ENCODE peak calls at places on chromosomes 3 and 15, in seven cellular contexts. A is G401; E is GM19239; W is stimulated activated CD8-positive, alpha-beta memory T cell treated with anti-CD3 and anti-CD28 coated beads, Interleukin-2, amount 100 ng/mL, for 1 hour; V is kidney tubule cell; Y is psoas muscle; B is AG04450. Q is an unnamed sample.

GRCh38 chr15:39028069-39028468 is 463.5 kb upstream of the RASGRP1 start:
- DNase-seq in Y (peak), V (peak), B (no peak), W (no peak), E (no peak), A (peak), Q (no peak)

GRCh38 chr15:73370151-73370550 is 1.4 kb upstream of the HCN4 start:
- DNase-seq in E (no peak), V (no peak), Y (no peak), B (no peak), W (no peak), A (no peak), Q (no peak)

GRCh38 chr3:123002749-123003497 is 24.6 kb downstream of the SEMA5B start:
- DNase-seq in W (no peak), V (no peak), E (no peak), Y (no peak), B (no peak), A (no peak), Q (no peak)

GRCh38 chr15:64089553-64090280 is 3.9 kb downstream of the CIAO2A start:
- DNase-seq in B (no peak), Y (no peak), W (no peak), V (no peak), A (no peak), E (peak), Q (no peak)

GRCh38 chr3:42804831-42805821 is 836 bp upstream of the HIGD1A start:
- DNase-seq in W (no peak), E (no peak), Y (peak), V (peak), B (no peak), A (peak), Q (no peak)

GRCh38 chr3:126361211-126361610 is 4.0 kb upstream of the KLF15 start:
- DNase-seq in W (no peak), A (no peak), B (no peak), V (no peak), Y (peak), E (no peak), Q (no peak)

GRCh38 chr15:84023636-84024035 is 211.9 kb upstream of the GOLGA6L4 start:
- DNase-seq in Y (no peak), W (no peak), A (peak), E (no peak), B (peak), V (peak), Q (no peak)

GRCh38 chr15:70072479-70072878 is 25.2 kb downstream of the TLE3 start:
- DNase-seq in V (no peak), W (no peak), Y (no peak), E (no peak), A (no peak), B (no peak), Q (no peak)

GRCh38 chr15:88605507-88606436 is 15.4 kb upstream of the AEN start:
- DNase-seq in B (no peak), A (peak), Y (no peak), V (peak), W (peak), E (no peak), Q (no peak)

GRCh38 chr15:66821307-66821706 is 119.3 kb downstream of the SMAD6 start:
- DNase-seq in A (no peak), W (no peak), V (no peak), Y (no peak), B (no peak), E (no peak), Q (no peak)

GRCh38 chr3:113140876-113141275 is 70.5 kb upstream of the BOC start:
- DNase-seq in A (no peak), Y (no peak), E (no peak), V (peak), W (no peak), B (no peak), Q (no peak)

GRCh38 chr15:74788042-74788715 is 6.3 kb downstream of the CSK start:
- DNase-seq in E (no peak), V (no peak), W (no peak), A (no peak), Y (no peak), B (no peak), Q (no peak)

GRCh38 chr15:84909029-84909428 is 24.6 kb downstream of the SLC28A1 start:
- DNase-seq in Y (no peak), E (no peak), W (no peak), V (no peak), A (no peak), B (no peak), Q (no peak)

GRCh38 chr3:53146319-53146868 is 14.6 kb upstream of the PRKCD start:
- DNase-seq in V (no peak), Y (no peak), E (no peak), A (no peak), W (no peak), B (no peak), Q (no peak)

GRCh38 chr3:138835177-138835757 is 539 bp upstream of the PIK3CB start:
- DNase-seq in V (no peak), A (no peak), W (no peak), E (no peak), B (no peak), Y (no peak), Q (no peak)

GRCh38 chr3:182629521-182629920 is 163.8 kb upstream of the ATP11B start:
- DNase-seq in W (no peak), E (no peak), A (no peak), B (no peak), V (no peak), Y (no peak), Q (no peak)

GRCh38 chr15:35195031-35195430 is 109.9 kb upstream of the NANOGP8 start:
- DNase-seq in W (no peak), B (no peak), V (no peak), A (no peak), Y (no peak), E (no peak), Q (no peak)

GRCh38 chr3:48034000-48034516 is 17.8 kb upstream of the MAP4 start:
- DNase-seq in A (peak), V (peak), B (no peak), W (no peak), Y (no peak), E (no peak), Q (no peak)

GRCh38 chr15:81895723-81896122 is 150.1 kb downstream of the MEX3B start:
- DNase-seq in W (no peak), Y (no peak), B (no peak), V (no peak), E (no peak), A (no peak), Q (no peak)

GRCh38 chr3:134446800-134447199 is 39.0 kb downstream of the ANAPC13 start:
- DNase-seq in E (no peak), V (no peak), B (no peak), A (no peak), Y (no peak), W (no peak), Q (no peak)

GRCh38 chr15:64478863-64479262 is 18.5 kb downstream of the ZNF609 start:
- DNase-seq in W (no peak), V (no peak), A (no peak), Y (no peak), E (no peak), B (peak), Q (no peak)

GRCh38 chr3:188631291-188632010 is 477.5 kb downstream of the LPP start:
- DNase-seq in W (no peak), V (peak), Y (no peak), E (no peak), A (no peak), B (peak), Q (no peak)

GRCh38 chr15:89743011-89743410 is 8.0 kb downstream of the MESP1 start:
- DNase-seq in E (no peak), Y (no peak), A (no peak), B (no peak), V (no peak), W (no peak), Q (no peak)

GRCh38 chr3:87771338-87772059 is 287.3 kb downstream of the CGGBP1 start:
- DNase-seq in A (peak), Y (peak), E (peak), V (peak), W (no peak), B (no peak), Q (no peak)

GRCh38 chr3:85342915-85343314 is 384.1 kb downstream of the CADM2 start:
- DNase-seq in E (no peak), V (peak), A (no peak), Y (no peak), W (no peak), B (no peak), Q (no peak)

GRCh38 chr3:158974905-158975304 is 173.1 kb downstream of the MFSD1 start:
- DNase-seq in W (no peak), B (no peak), A (no peak), E (no peak), V (no peak), Y (no peak), Q (no peak)

GRCh38 chr15:68055224-68055705 is 1.1 kb downstream of the PIAS1 start:
- DNase-seq in V (peak), W (peak), E (peak), Y (no peak), A (peak), B (no peak), Q (no peak)

GRCh38 chr15:59200560-59200959 is 6.1 kb upstream of the LDHAL6B start:
- DNase-seq in V (no peak), E (no peak), W (no peak), A (no peak), B (no peak), Y (no peak), Q (no peak)

GRCh38 chr3:63753567-63753966 is 65.5 kb upstream of the C3orf49 start:
- DNase-seq in V (peak), A (no peak), B (no peak), W (no peak), Y (no peak), E (no peak), Q (no peak)

GRCh38 chr3:12758025-12758830 is 831 bp downstream of the TMEM40 start:
- DNase-seq in Y (no peak), E (peak), V (peak), W (no peak), B (no peak), A (peak), Q (no peak)

GRCh38 chr15:78061963-78062427 is 15.5 kb downstream of the TBC1D2B start:
- DNase-seq in E (peak), W (no peak), Y (no peak), B (no peak), V (peak), A (no peak), Q (no peak)

GRCh38 chr3:186208328-186208989 is 99.6 kb upstream of the ETV5 start:
- DNase-seq in B (no peak), E (no peak), V (no peak), Y (no peak), A (no peak), W (no peak), Q (no peak)

GRCh38 chr15:29034151-29034550 is 148.4 kb downstream of the APBA2 start:
- DNase-seq in V (no peak), W (no peak), Y (no peak), E (no peak), B (no peak), A (no peak), Q (no peak)